ENCODE peak calls at places on chromosomes 2 and 18, in four cellular contexts. One of them, this sample, is unnamed.

GRCh38 chr2:225889452-225889851 is 489.9 kb downstream of the NYAP2 start:
- DNase-seq in stimulated activated CD4-positive, alpha-beta T cell treated with anti-CD3 and anti-CD28 coated beads, TNF-alpha, amount 100 ng/mL, for 1 hour: no peak
- DNase-seq in HuH-7.5: peak
- DNase-seq in CD8-positive, alpha-beta memory T cell: no peak
- DNase-seq in this sample: no peak

GRCh38 chr2:36988008-36988407 is 21.7 kb upstream of the STRN start:
- DNase-seq in HuH-7.5: no peak
- DNase-seq in stimulated activated CD4-positive, alpha-beta T cell treated with anti-CD3 and anti-CD28 coated beads, TNF-alpha, amount 100 ng/mL, for 1 hour: no peak
- DNase-seq in CD8-positive, alpha-beta memory T cell: no peak
- DNase-seq in this sample: no peak

GRCh38 chr2:1727101-1727771 is 17.1 kb downstream of the PXDN start:
- DNase-seq in HuH-7.5: no peak
- DNase-seq in stimulated activated CD4-positive, alpha-beta T cell treated with anti-CD3 and anti-CD28 coated beads, TNF-alpha, amount 100 ng/mL, for 1 hour: no peak
- DNase-seq in CD8-positive, alpha-beta memory T cell: no peak
- DNase-seq in this sample: no peak

GRCh38 chr2:2886934-2887333 is 490.7 kb downstream of the EIPR1 start:
- DNase-seq in CD8-positive, alpha-beta memory T cell: no peak
- DNase-seq in stimulated activated CD4-positive, alpha-beta T cell treated with anti-CD3 and anti-CD28 coated beads, TNF-alpha, amount 100 ng/mL, for 1 hour: no peak
- DNase-seq in HuH-7.5: no peak
- DNase-seq in this sample: no peak

GRCh38 chr2:181785677-181786344 is 105.5 kb upstream of the NEUROD1 start:
- DNase-seq in stimulated activated CD4-positive, alpha-beta T cell treated with anti-CD3 and anti-CD28 coated beads, TNF-alpha, amount 100 ng/mL, for 1 hour: no peak
- DNase-seq in HuH-7.5: no peak
- DNase-seq in CD8-positive, alpha-beta memory T cell: no peak
- DNase-seq in this sample: no peak

GRCh38 chr2:36392854-36393253 is 37.3 kb downstream of the CRIM1 start:
- DNase-seq in HuH-7.5: no peak
- DNase-seq in stimulated activated CD4-positive, alpha-beta T cell treated with anti-CD3 and anti-CD28 coated beads, TNF-alpha, amount 100 ng/mL, for 1 hour: no peak
- DNase-seq in CD8-positive, alpha-beta memory T cell: no peak
- DNase-seq in this sample: no peak

GRCh38 chr2:180004731-180005130 is 2.4 kb downstream of the CWC22 start:
- DNase-seq in CD8-positive, alpha-beta memory T cell: no peak
- DNase-seq in HuH-7.5: no peak
- DNase-seq in stimulated activated CD4-positive, alpha-beta T cell treated with anti-CD3 and anti-CD28 coated beads, TNF-alpha, amount 100 ng/mL, for 1 hour: no peak
- DNase-seq in this sample: no peak

GRCh38 chr2:173749315-173749714 is 215.9 kb downstream of the SP3 start:
- DNase-seq in stimulated activated CD4-positive, alpha-beta T cell treated with anti-CD3 and anti-CD28 coated beads, TNF-alpha, amount 100 ng/mL, for 1 hour: no peak
- DNase-seq in HuH-7.5: no peak
- DNase-seq in CD8-positive, alpha-beta memory T cell: no peak
- DNase-seq in this sample: no peak

GRCh38 chr2:143688815-143689214 is 559.6 kb downstream of the ARHGAP15 start:
- DNase-seq in CD8-positive, alpha-beta memory T cell: no peak
- DNase-seq in HuH-7.5: no peak
- DNase-seq in stimulated activated CD4-positive, alpha-beta T cell treated with anti-CD3 and anti-CD28 coated beads, TNF-alpha, amount 100 ng/mL, for 1 hour: no peak
- DNase-seq in this sample: no peak

GRCh38 chr2:69298261-69298660 is 88.8 kb downstream of the GFPT1 start:
- DNase-seq in CD8-positive, alpha-beta memory T cell: no peak
- DNase-seq in HuH-7.5: no peak
- DNase-seq in stimulated activated CD4-positive, alpha-beta T cell treated with anti-CD3 and anti-CD28 coated beads, TNF-alpha, amount 100 ng/mL, for 1 hour: no peak
- DNase-seq in this sample: no peak

GRCh38 chr2:71673402-71673795 is 220.0 kb downstream of the DYSF start:
- DNase-seq in HuH-7.5: no peak
- DNase-seq in CD8-positive, alpha-beta memory T cell: no peak
- DNase-seq in stimulated activated CD4-positive, alpha-beta T cell treated with anti-CD3 and anti-CD28 coated beads, TNF-alpha, amount 100 ng/mL, for 1 hour: no peak
- DNase-seq in this sample: no peak

GRCh38 chr18:63882333-63883141 is 5.0 kb upstream of the SERPINB2 start:
- DNase-seq in CD8-positive, alpha-beta memory T cell: no peak
- DNase-seq in stimulated activated CD4-positive, alpha-beta T cell treated with anti-CD3 and anti-CD28 coated beads, TNF-alpha, amount 100 ng/mL, for 1 hour: no peak
- DNase-seq in HuH-7.5: no peak
- DNase-seq in this sample: no peak

GRCh38 chr18:74023220-74023619 is 124.4 kb downstream of the FBXO15 start:
- DNase-seq in CD8-positive, alpha-beta memory T cell: no peak
- DNase-seq in stimulated activated CD4-positive, alpha-beta T cell treated with anti-CD3 and anti-CD28 coated beads, TNF-alpha, amount 100 ng/mL, for 1 hour: no peak
- DNase-seq in HuH-7.5: no peak
- DNase-seq in this sample: no peak

GRCh38 chr2:46364797-46365457 is 67.7 kb downstream of the EPAS1 start:
- DNase-seq in stimulated activated CD4-positive, alpha-beta T cell treated with anti-CD3 and anti-CD28 coated beads, TNF-alpha, amount 100 ng/mL, for 1 hour: no peak
- DNase-seq in HuH-7.5: peak
- DNase-seq in CD8-positive, alpha-beta memory T cell: no peak
- DNase-seq in this sample: peak

GRCh38 chr2:101153077-101153707 is 2.0 kb upstream of the TBC1D8 start:
- DNase-seq in HuH-7.5: no peak
- DNase-seq in CD8-positive, alpha-beta memory T cell: no peak
- DNase-seq in stimulated activated CD4-positive, alpha-beta T cell treated with anti-CD3 and anti-CD28 coated beads, TNF-alpha, amount 100 ng/mL, for 1 hour: no peak
- DNase-seq in this sample: no peak

GRCh38 chr2:128435576-128436497 is 117.2 kb upstream of the HS6ST1 start:
- DNase-seq in CD8-positive, alpha-beta memory T cell: no peak
- DNase-seq in stimulated activated CD4-positive, alpha-beta T cell treated with anti-CD3 and anti-CD28 coated beads, TNF-alpha, amount 100 ng/mL, for 1 hour: no peak
- DNase-seq in HuH-7.5: no peak
- DNase-seq in this sample: no peak

GRCh38 chr18:70172225-70172624 is 33.3 kb downstream of the RTTN start:
- DNase-seq in CD8-positive, alpha-beta memory T cell: no peak
- DNase-seq in HuH-7.5: no peak
- DNase-seq in stimulated activated CD4-positive, alpha-beta T cell treated with anti-CD3 and anti-CD28 coated beads, TNF-alpha, amount 100 ng/mL, for 1 hour: no peak
- DNase-seq in this sample: no peak

GRCh38 chr2:192628017-192628416 is 433.3 kb upstream of the TMEFF2 start:
- DNase-seq in stimulated activated CD4-positive, alpha-beta T cell treated with anti-CD3 and anti-CD28 coated beads, TNF-alpha, amount 100 ng/mL, for 1 hour: no peak
- DNase-seq in HuH-7.5: no peak
- DNase-seq in CD8-positive, alpha-beta memory T cell: no peak
- DNase-seq in this sample: no peak

GRCh38 chr2:229431331-229431954 is 160.4 kb upstream of the PID1 start:
- DNase-seq in CD8-positive, alpha-beta memory T cell: no peak
- DNase-seq in HuH-7.5: no peak
- DNase-seq in stimulated activated CD4-positive, alpha-beta T cell treated with anti-CD3 and anti-CD28 coated beads, TNF-alpha, amount 100 ng/mL, for 1 hour: no peak
- DNase-seq in this sample: peak

GRCh38 chr2:158488442-158489216 is 31.9 kb downstream of the PKP4 start:
- DNase-seq in HuH-7.5: no peak
- DNase-seq in CD8-positive, alpha-beta memory T cell: no peak
- DNase-seq in stimulated activated CD4-positive, alpha-beta T cell treated with anti-CD3 and anti-CD28 coated beads, TNF-alpha, amount 100 ng/mL, for 1 hour: no peak
- DNase-seq in this sample: no peak

GRCh38 chr2:6526093-6526824 is 339.4 kb downstream of the CMPK2 start:
- DNase-seq in stimulated activated CD4-positive, alpha-beta T cell treated with anti-CD3 and anti-CD28 coated beads, TNF-alpha, amount 100 ng/mL, for 1 hour: no peak
- DNase-seq in HuH-7.5: no peak
- DNase-seq in CD8-positive, alpha-beta memory T cell: no peak
- DNase-seq in this sample: peak

GRCh38 chr2:241269707-241270520 is 45.6 kb downstream of the HDLBP start:
- DNase-seq in stimulated activated CD4-positive, alpha-beta T cell treated with anti-CD3 and anti-CD28 coated beads, TNF-alpha, amount 100 ng/mL, for 1 hour: no peak
- DNase-seq in HuH-7.5: no peak
- DNase-seq in CD8-positive, alpha-beta memory T cell: no peak
- DNase-seq in this sample: no peak

GRCh38 chr2:45028276-45028675 is 19.0 kb upstream of the SIX2 start:
- DNase-seq in CD8-positive, alpha-beta memory T cell: no peak
- DNase-seq in HuH-7.5: no peak
- DNase-seq in stimulated activated CD4-positive, alpha-beta T cell treated with anti-CD3 and anti-CD28 coated beads, TNF-alpha, amount 100 ng/mL, for 1 hour: no peak
- DNase-seq in this sample: no peak

GRCh38 chr2:119744335-119744939 is 15.3 kb upstream of the PTPN4 start:
- DNase-seq in CD8-positive, alpha-beta memory T cell: no peak
- DNase-seq in HuH-7.5: no peak
- DNase-seq in stimulated activated CD4-positive, alpha-beta T cell treated with anti-CD3 and anti-CD28 coated beads, TNF-alpha, amount 100 ng/mL, for 1 hour: no peak
- DNase-seq in this sample: no peak

GRCh38 chr18:42229211-42230210 is 274.5 kb downstream of the PIK3C3 start:
- DNase-seq in CD8-positive, alpha-beta memory T cell: no peak
- DNase-seq in HuH-7.5: no peak
- DNase-seq in stimulated activated CD4-positive, alpha-beta T cell treated with anti-CD3 and anti-CD28 coated beads, TNF-alpha, amount 100 ng/mL, for 1 hour: no peak
- DNase-seq in this sample: no peak

GRCh38 chr2:97858442-97858841 is 137.3 kb downstream of the TMEM131 start:
- DNase-seq in CD8-positive, alpha-beta memory T cell: no peak
- DNase-seq in HuH-7.5: no peak
- DNase-seq in stimulated activated CD4-positive, alpha-beta T cell treated with anti-CD3 and anti-CD28 coated beads, TNF-alpha, amount 100 ng/mL, for 1 hour: no peak
- DNase-seq in this sample: no peak

GRCh38 chr2:71530246-71530986 is 77.1 kb downstream of the DYSF start:
- DNase-seq in CD8-positive, alpha-beta memory T cell: no peak
- DNase-seq in HuH-7.5: peak
- DNase-seq in stimulated activated CD4-positive, alpha-beta T cell treated with anti-CD3 and anti-CD28 coated beads, TNF-alpha, amount 100 ng/mL, for 1 hour: no peak
- DNase-seq in this sample: no peak

GRCh38 chr2:88654714-88655113 is 27.4 kb upstream of the EIF2AK3 start:
- DNase-seq in CD8-positive, alpha-beta memory T cell: no peak
- DNase-seq in stimulated activated CD4-positive, alpha-beta T cell treated with anti-CD3 and anti-CD28 coated beads, TNF-alpha, amount 100 ng/mL, for 1 hour: no peak
- DNase-seq in HuH-7.5: no peak
- DNase-seq in this sample: no peak

GRCh38 chr2:161077367-161078210 is 82.6 kb upstream of the TANK start:
- DNase-seq in HuH-7.5: no peak
- DNase-seq in stimulated activated CD4-positive, alpha-beta T cell treated with anti-CD3 and anti-CD28 coated beads, TNF-alpha, amount 100 ng/mL, for 1 hour: peak
- DNase-seq in CD8-positive, alpha-beta memory T cell: peak
- DNase-seq in this sample: no peak

GRCh38 chr2:9547272-9547991 is 8.2 kb downstream of the ADAM17 start:
- DNase-seq in stimulated activated CD4-positive, alpha-beta T cell treated with anti-CD3 and anti-CD28 coated beads, TNF-alpha, amount 100 ng/mL, for 1 hour: no peak
- DNase-seq in CD8-positive, alpha-beta memory T cell: no peak
- DNase-seq in HuH-7.5: no peak
- DNase-seq in this sample: no peak

This sample was measured in NCI-H1048.